ENCODE peak calls at places on chromosomes 16 and 17, in nine cellular contexts. One of them, this sample, is unnamed. For H3K4me1, the result is how much of the 10 kb centered on the place peaks cover.

GRCh38 chr16:88363239-88363891 is 19.4 kb upstream of the ZNF469 start:
- DNase-seq in adipocyte: no peak
- DNase-seq in HepG2: no peak
- DNase-seq in HCT116: no peak
- DNase-seq in neuronal stem cell: no peak
- DNase-seq in CD4-positive, alpha-beta memory T cell: no peak
- DNase-seq in GM12878: peak
- DNase-seq in A549: no peak
- DNase-seq in heart right ventricle: no peak
- DNase-seq in this sample: no peak

GRCh38 chr17:79960788-79961522 is 74.7 kb downstream of the TBC1D16 start:
- DNase-seq in HepG2: no peak
- DNase-seq in adipocyte: no peak
- DNase-seq in A549: peak
- DNase-seq in CD4-positive, alpha-beta memory T cell: no peak
- DNase-seq in GM12878: no peak
- DNase-seq in heart right ventricle: no peak
- DNase-seq in neuronal stem cell: no peak
- DNase-seq in HCT116: no peak
- DNase-seq in this sample: peak

GRCh38 chr16:67841198-67841815 is 813 bp upstream of the THAP11 start:
- DNase-seq in GM12878: no peak
- DNase-seq in adipocyte: no peak
- DNase-seq in CD4-positive, alpha-beta memory T cell: no peak
- DNase-seq in neuronal stem cell: no peak
- DNase-seq in A549: no peak
- DNase-seq in HepG2: no peak
- DNase-seq in heart right ventricle: no peak
- DNase-seq in HCT116: no peak
- DNase-seq in this sample: no peak

GRCh38 chr16:67169642-67170167 is 633 bp upstream of the NOL3 start:
- DNase-seq in GM12878: no peak
- DNase-seq in HCT116: no peak
- DNase-seq in heart right ventricle: no peak
- DNase-seq in adipocyte: peak
- DNase-seq in CD4-positive, alpha-beta memory T cell: no peak
- DNase-seq in A549: peak
- DNase-seq in HepG2: peak
- DNase-seq in neuronal stem cell: no peak
- DNase-seq in this sample: no peak

GRCh38 chr17:73643012-73643845 is 1.0 kb downstream of the SDK2 start:
- DNase-seq in heart right ventricle: no peak
- DNase-seq in GM12878: no peak
- DNase-seq in CD4-positive, alpha-beta memory T cell: no peak
- DNase-seq in adipocyte: no peak
- DNase-seq in HCT116: no peak
- DNase-seq in neuronal stem cell: peak
- DNase-seq in A549: peak
- DNase-seq in HepG2: no peak
- DNase-seq in this sample: no peak

GRCh38 chr16:51155901-51156810 is 5.1 kb upstream of the SALL1 start:
- DNase-seq in heart right ventricle: no peak
- DNase-seq in neuronal stem cell: no peak
- DNase-seq in CD4-positive, alpha-beta memory T cell: no peak
- DNase-seq in A549: peak
- DNase-seq in adipocyte: peak
- DNase-seq in HCT116: no peak
- DNase-seq in GM12878: no peak
- DNase-seq in HepG2: no peak
- DNase-seq in this sample: peak

GRCh38 chr16:54418903-54419302 is 132.3 kb upstream of the IRX3 start:
- DNase-seq in neuronal stem cell: no peak
- DNase-seq in A549: no peak
- DNase-seq in HCT116: no peak
- DNase-seq in adipocyte: no peak
- DNase-seq in heart right ventricle: no peak
- DNase-seq in CD4-positive, alpha-beta memory T cell: no peak
- DNase-seq in HepG2: peak
- DNase-seq in GM12878: no peak
- DNase-seq in this sample: no peak

GRCh38 chr17:80827646-80828643 is 163.7 kb upstream of the CHMP6 start:
- DNase-seq in heart right ventricle: no peak
- DNase-seq in CD4-positive, alpha-beta memory T cell: no peak
- DNase-seq in adipocyte: no peak
- DNase-seq in HepG2: no peak
- DNase-seq in HCT116: no peak
- DNase-seq in A549: peak
- DNase-seq in GM12878: no peak
- DNase-seq in neuronal stem cell: no peak
- DNase-seq in this sample: peak

GRCh38 chr17:2634361-2634960 is 41.0 kb downstream of the PAFAH1B1 start:
- DNase-seq in HepG2: no peak
- DNase-seq in A549: peak
- DNase-seq in CD4-positive, alpha-beta memory T cell: no peak
- DNase-seq in adipocyte: no peak
- DNase-seq in GM12878: no peak
- DNase-seq in heart right ventricle: no peak
- DNase-seq in neuronal stem cell: no peak
- DNase-seq in HCT116: peak
- DNase-seq in this sample: peak

GRCh38 chr16:75471723-75472634 is 7.5 kb upstream of the TMEM170A start:
- DNase-seq in GM12878: no peak
- DNase-seq in HCT116: no peak
- DNase-seq in A549: peak
- DNase-seq in CD4-positive, alpha-beta memory T cell: peak
- DNase-seq in adipocyte: peak
- DNase-seq in heart right ventricle: peak
- DNase-seq in neuronal stem cell: peak
- DNase-seq in HepG2: peak
- DNase-seq in this sample: peak

GRCh38 chr17:17204041-17204591 is 2.0 kb downstream of the PLD6 start:
- DNase-seq in heart right ventricle: peak
- DNase-seq in HepG2: no peak
- DNase-seq in neuronal stem cell: no peak
- DNase-seq in A549: no peak
- DNase-seq in adipocyte: no peak
- DNase-seq in CD4-positive, alpha-beta memory T cell: no peak
- DNase-seq in HCT116: no peak
- DNase-seq in GM12878: no peak
- DNase-seq in this sample: no peak

GRCh38 chr17:2056221-2057129 is 1.6 kb downstream of the HIC1 start:
- DNase-seq in HCT116: no peak
- DNase-seq in adipocyte: peak
- DNase-seq in neuronal stem cell: no peak
- DNase-seq in heart right ventricle: no peak
- DNase-seq in A549: no peak
- DNase-seq in CD4-positive, alpha-beta memory T cell: peak
- DNase-seq in HepG2: no peak
- DNase-seq in GM12878: no peak
- DNase-seq in this sample: no peak

GRCh38 chr16:56547120-56547948 is 17.5 kb upstream of the MT4 start:
- DNase-seq in adipocyte: no peak
- DNase-seq in neuronal stem cell: peak
- DNase-seq in HepG2: no peak
- DNase-seq in A549: no peak
- DNase-seq in heart right ventricle: no peak
- DNase-seq in CD4-positive, alpha-beta memory T cell: no peak
- DNase-seq in GM12878: no peak
- DNase-seq in HCT116: no peak
- DNase-seq in this sample: peak

GRCh38 chr16:56549744-56550385 is 15.0 kb upstream of the MT4 start:
- DNase-seq in A549: no peak
- DNase-seq in HepG2: no peak
- DNase-seq in adipocyte: no peak
- DNase-seq in neuronal stem cell: no peak
- DNase-seq in HCT116: no peak
- DNase-seq in GM12878: no peak
- DNase-seq in heart right ventricle: no peak
- DNase-seq in CD4-positive, alpha-beta memory T cell: no peak
- DNase-seq in this sample: no peak

GRCh38 chr16:56551796-56552738 is 12.8 kb upstream of the MT4 start:
- DNase-seq in neuronal stem cell: no peak
- DNase-seq in CD4-positive, alpha-beta memory T cell: no peak
- DNase-seq in A549: no peak
- DNase-seq in GM12878: no peak
- DNase-seq in HCT116: no peak
- DNase-seq in heart right ventricle: peak
- DNase-seq in HepG2: peak
- DNase-seq in adipocyte: no peak
- DNase-seq in this sample: no peak

GRCh38 chr16:56547949-56548567 is 16.8 kb upstream of the MT4 start:
- DNase-seq in neuronal stem cell: no peak
- DNase-seq in GM12878: no peak
- DNase-seq in heart right ventricle: no peak
- DNase-seq in A549: no peak
- DNase-seq in CD4-positive, alpha-beta memory T cell: no peak
- DNase-seq in adipocyte: no peak
- DNase-seq in HepG2: no peak
- DNase-seq in HCT116: no peak
- DNase-seq in this sample: no peak
- H3K4me3 ChIP-seq in neuronal stem cell: no peak
- H3K4me3 ChIP-seq in GM12878: no peak
- H3K4me3 ChIP-seq in heart right ventricle: no peak
- H3K4me3 ChIP-seq in A549: no peak
- H3K4me3 ChIP-seq in CD4-positive, alpha-beta memory T cell: no peak
- H3K4me3 ChIP-seq in adipocyte: no peak
- H3K4me3 ChIP-seq in HepG2: no peak
- H3K4me3 ChIP-seq in HCT116: no peak
- H3K4me3 ChIP-seq in this sample: no peak

GRCh38 chr16:16099320-16099719 is 124.0 kb downstream of the ABCC6 start:
- DNase-seq in neuronal stem cell: no peak
- DNase-seq in adipocyte: no peak
- DNase-seq in heart right ventricle: no peak
- DNase-seq in A549: no peak
- DNase-seq in HCT116: no peak
- DNase-seq in HepG2: no peak
- DNase-seq in CD4-positive, alpha-beta memory T cell: no peak
- DNase-seq in GM12878: no peak
- DNase-seq in this sample: no peak

GRCh38 chr16:16096858-16097213 is 126.5 kb downstream of the ABCC6 start:
- DNase-seq in heart right ventricle: no peak
- DNase-seq in CD4-positive, alpha-beta memory T cell: no peak
- DNase-seq in HCT116: no peak
- DNase-seq in A549: no peak
- DNase-seq in GM12878: no peak
- DNase-seq in HepG2: no peak
- DNase-seq in adipocyte: no peak
- DNase-seq in neuronal stem cell: no peak
- DNase-seq in this sample: no peak

GRCh38 chr16:16093625-16094332 is 129.5 kb downstream of the ABCC6 start:
- DNase-seq in HepG2: no peak
- DNase-seq in adipocyte: no peak
- DNase-seq in A549: no peak
- DNase-seq in neuronal stem cell: no peak
- DNase-seq in heart right ventricle: no peak
- DNase-seq in HCT116: no peak
- DNase-seq in CD4-positive, alpha-beta memory T cell: no peak
- DNase-seq in GM12878: no peak
- DNase-seq in this sample: no peak

GRCh38 chr16:16095646-16096045 is 127.6 kb downstream of the ABCC6 start:
- DNase-seq in neuronal stem cell: no peak
- DNase-seq in HCT116: no peak
- DNase-seq in A549: no peak
- DNase-seq in adipocyte: no peak
- DNase-seq in CD4-positive, alpha-beta memory T cell: no peak
- DNase-seq in HepG2: no peak
- DNase-seq in heart right ventricle: no peak
- DNase-seq in GM12878: no peak
- DNase-seq in this sample: no peak

GRCh38 chr16:16096161-16096857 is 127.0 kb downstream of the ABCC6 start:
- DNase-seq in GM12878: no peak
- DNase-seq in heart right ventricle: no peak
- DNase-seq in CD4-positive, alpha-beta memory T cell: no peak
- DNase-seq in HepG2: no peak
- DNase-seq in HCT116: no peak
- DNase-seq in neuronal stem cell: no peak
- DNase-seq in adipocyte: peak
- DNase-seq in A549: no peak
- DNase-seq in this sample: peak
- H3K4me1 ChIP-seq in GM12878: under half
- H3K4me1 ChIP-seq in heart right ventricle: under half
- H3K4me1 ChIP-seq in CD4-positive, alpha-beta memory T cell: under half
- H3K4me1 ChIP-seq in HepG2: under half
- H3K4me1 ChIP-seq in HCT116: under half
- H3K4me1 ChIP-seq in neuronal stem cell: under half
- H3K4me1 ChIP-seq in adipocyte: under half
- H3K4me1 ChIP-seq in A549: under half
- H3K4me1 ChIP-seq in this sample: under half

GRCh38 chr16:3413730-3414379 is 12.8 kb downstream of the ZNF174 start:
- DNase-seq in adipocyte: no peak
- DNase-seq in CD4-positive, alpha-beta memory T cell: no peak
- DNase-seq in A549: no peak
- DNase-seq in neuronal stem cell: no peak
- DNase-seq in HepG2: no peak
- DNase-seq in GM12878: no peak
- DNase-seq in heart right ventricle: no peak
- DNase-seq in HCT116: no peak
- DNase-seq in this sample: no peak

GRCh38 chr16:3408561-3409197 is 7.7 kb downstream of the ZNF174 start:
- DNase-seq in HepG2: no peak
- DNase-seq in A549: no peak
- DNase-seq in CD4-positive, alpha-beta memory T cell: no peak
- DNase-seq in adipocyte: no peak
- DNase-seq in heart right ventricle: no peak
- DNase-seq in GM12878: no peak
- DNase-seq in neuronal stem cell: no peak
- DNase-seq in HCT116: no peak
- DNase-seq in this sample: no peak
- H3K4me3 ChIP-seq in HepG2: no peak
- H3K4me3 ChIP-seq in A549: no peak
- H3K4me3 ChIP-seq in CD4-positive, alpha-beta memory T cell: no peak
- H3K4me3 ChIP-seq in adipocyte: peak
- H3K4me3 ChIP-seq in heart right ventricle: no peak
- H3K4me3 ChIP-seq in GM12878: no peak
- H3K4me3 ChIP-seq in neuronal stem cell: no peak
- H3K4me3 ChIP-seq in HCT116: no peak
- H3K4me3 ChIP-seq in this sample: no peak

GRCh38 chr17:27524594-27524993 is 68.3 kb downstream of the KSR1 start:
- DNase-seq in A549: no peak
- DNase-seq in heart right ventricle: no peak
- DNase-seq in HCT116: no peak
- DNase-seq in neuronal stem cell: no peak
- DNase-seq in CD4-positive, alpha-beta memory T cell: no peak
- DNase-seq in HepG2: no peak
- DNase-seq in GM12878: no peak
- DNase-seq in adipocyte: no peak
- DNase-seq in this sample: no peak
- H3K4me1 ChIP-seq in A549: under half
- H3K4me1 ChIP-seq in heart right ventricle: under half
- H3K4me1 ChIP-seq in HCT116: under half
- H3K4me1 ChIP-seq in neuronal stem cell: under half
- H3K4me1 ChIP-seq in CD4-positive, alpha-beta memory T cell: under half
- H3K4me1 ChIP-seq in HepG2: half or more
- H3K4me1 ChIP-seq in GM12878: under half
- H3K4me1 ChIP-seq in adipocyte: under half
- H3K4me1 ChIP-seq in this sample: under half